ENCODE peak calls at places on chromosomes 16 and 17, in seven cellular contexts. N, Y, D, E, T, K and Q are unnamed samples.

GRCh38 chr17:36949461-36949927 is 740 bp downstream of the AATF start:
- DNase-seq in D (no peak), Y (no peak), K (no peak), N (peak; percentile 15), E (no peak), T (no peak), Q (peak; percentile 50)

GRCh38 chr17:30290077-30290476 is 1.7 kb downstream of the BLMH start:
- DNase-seq in T (no peak), D (no peak), K (no peak), N (no peak), Y (no peak), E (no peak), Q (no peak)

GRCh38 chr17:14297161-14297851 is 3.6 kb upstream of the HS3ST3B1 start:
- DNase-seq in T (peak; percentile 80), D (peak; percentile 83), N (peak; percentile 34), Y (no peak), K (no peak), E (peak; percentile 90), Q (peak; percentile 86)

GRCh38 chr16:30934827-30935557 is 11.6 kb downstream of the FBXL19 start:
- DNase-seq in N (peak; percentile 43), E (peak; percentile 70), D (peak; percentile 88), T (peak; percentile 64), K (peak; percentile 17), Y (no peak), Q (peak; percentile 74)

GRCh38 chr17:50026901-50027638 is 28.8 kb upstream of the ITGA3 start:
- DNase-seq in N (peak; percentile 98), K (peak; percentile 64), E (peak; percentile 81), Y (peak; percentile 77), D (peak; percentile 82), T (peak; percentile 80), Q (peak; percentile 76)

GRCh38 chr16:3155972-3156371 is 21.1 kb downstream of the ZNF213 start:
- DNase-seq in K (no peak), E (no peak), N (no peak), D (no peak), T (no peak), Y (no peak), Q (no peak)

GRCh38 chr16:54324716-54325115 is 38.1 kb upstream of the IRX3 start:
- DNase-seq in Y (no peak), D (no peak), N (no peak), E (no peak), T (no peak), K (no peak), Q (no peak)

GRCh38 chr17:72693956-72694355 is 398.5 kb downstream of the SLC39A11 start:
- DNase-seq in Y (no peak), E (no peak), T (no peak), K (no peak), N (no peak), D (no peak), Q (no peak)

GRCh38 chr16:27355610-27356009 is 41.8 kb downstream of the IL4R start:
- DNase-seq in K (no peak), D (peak; percentile 81), T (no peak), N (peak; percentile 25), Y (peak; percentile 19), E (peak; percentile 61), Q (peak; percentile 47)

GRCh38 chr17:75455896-75456416 is 479 bp upstream of the TMEM94 start:
- DNase-seq in T (no peak), E (no peak), N (no peak), D (no peak), K (no peak), Y (no peak), Q (no peak)

GRCh38 chr17:16287563-16288027 is 65.7 kb downstream of the CENPV start:
- DNase-seq in N (peak; percentile 55), Y (no peak), D (no peak), K (no peak), E (peak; percentile 61), T (peak; percentile 46), Q (no peak)

GRCh38 chr17:51850206-51850605 is 308.3 kb downstream of the CA10 start:
- DNase-seq in E (no peak), N (peak; percentile 50), D (peak; percentile 41), K (no peak), Y (no peak), T (no peak), Q (peak; percentile 45)

DNA sequence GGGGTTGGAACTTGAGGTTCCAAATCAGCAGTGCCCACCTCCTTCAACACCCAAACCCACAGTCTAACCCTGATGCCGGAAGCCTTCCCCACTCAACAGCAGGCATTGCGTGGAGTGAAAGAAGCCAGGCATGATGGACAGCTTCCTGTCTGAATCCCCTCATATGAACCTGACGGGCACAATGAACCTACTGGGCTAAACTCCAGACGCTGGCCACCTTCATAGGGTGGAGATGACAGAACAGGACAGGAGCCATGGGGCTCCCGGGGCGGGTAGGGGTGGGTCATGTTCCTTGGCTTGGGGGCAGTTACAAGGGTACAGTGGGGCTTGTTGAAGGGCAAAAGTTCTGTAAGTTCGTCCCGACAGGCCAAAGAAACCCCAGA is 460 bp upstream of the HSBP1 start:
- DNase-seq in K (no peak), D (no peak), Y (no peak), T (no peak), N (no peak), E (no peak), Q (no peak)
- TF ChIP-seq EZH2 in K (no peak), D (no peak), Y (no peak), T (no peak), N (no peak), E (no peak), Q (no peak)

GRCh38 chr17:34390649-34391048 is 27.6 kb upstream of the CCL1 start:
- DNase-seq in Y (no peak), T (no peak), K (no peak), E (no peak), N (no peak), D (no peak), Q (no peak)
- H2AFZ ChIP-seq in Y (no peak overlapping the region), T (no peak overlapping the region), K (no peak overlapping the region), E (no peak overlapping the region), N (no peak overlapping the region), D (no peak overlapping the region), Q (no peak overlapping the region)

GRCh38 chr17:59888145-59888750 is 4.5 kb downstream of the TUBD1 start:
- DNase-seq in T (no peak), N (no peak), D (no peak), E (no peak), Y (no peak), K (no peak), Q (no peak)
- TF ChIP-seq EZH2phosphoT487 in T (no peak), N (no peak), D (no peak), E (no peak), Y (no peak), K (no peak), Q (no peak)

DNA sequence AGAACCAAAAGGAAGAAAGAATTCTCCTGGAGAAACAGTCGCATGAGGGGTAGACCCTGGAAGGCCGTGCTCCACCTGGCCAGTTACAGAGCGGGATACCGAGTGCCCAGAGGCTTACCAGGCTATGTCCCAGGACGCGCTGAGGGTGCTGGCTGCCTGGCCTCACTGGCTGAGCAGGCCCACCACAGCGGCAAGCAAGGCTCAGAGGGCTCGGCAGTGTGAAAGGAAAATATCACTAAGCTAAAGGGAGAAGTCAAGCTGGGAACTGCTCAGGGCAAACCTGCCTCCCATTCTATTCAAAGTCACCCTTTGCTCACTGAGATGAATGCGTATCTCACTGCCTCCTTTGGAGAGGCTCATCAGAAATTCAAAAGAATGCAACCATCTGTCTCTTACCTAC is 37.5 kb downstream of the CCDC57 start:
- DNase-seq in T (no peak), Y (no peak), E (no peak), N (no peak), D (no peak), K (no peak), Q (no peak)
- TF ChIP-seq EZH2 in T (no peak), Y (no peak), E (no peak), N (no peak), D (no peak), K (no peak), Q (no peak)

GRCh38 chr16:46882940-46883307 is 1.2 kb upstream of the GPT2 start:
- DNase-seq in N (no peak), E (no peak), T (peak; percentile 6), K (no peak), Y (no peak), D (no peak), Q (no peak)
- H2AFZ ChIP-seq in N (no peak overlapping the region), E (peak overlapping the region; percentile 84), T (peak overlapping the region; percentile 56), K (no peak overlapping the region), Y (no peak overlapping the region), D (no peak overlapping the region), Q (no peak overlapping the region)

GRCh38 chr17:83179811-83180210 is 100.4 kb downstream of the METRNL start:
- DNase-seq in D (no peak), E (no peak), N (no peak), T (peak; percentile 1), K (no peak), Y (no peak), Q (no peak)
- TF ChIP-seq EZH2phosphoT487 in D (no peak), E (no peak), N (no peak), T (no peak), K (no peak), Y (no peak), Q (no peak)

GRCh38 chr17:1003972-1004768 is 7.2 kb downstream of the TIMM22 start:
- DNase-seq in E (no peak), T (no peak), N (peak; percentile 13), Y (no peak), K (no peak), D (no peak), Q (no peak)
- TF ChIP-seq EZH2 in E (no peak), T (no peak), N (no peak), Y (no peak), K (no peak), D (no peak), Q (no peak)

DNA sequence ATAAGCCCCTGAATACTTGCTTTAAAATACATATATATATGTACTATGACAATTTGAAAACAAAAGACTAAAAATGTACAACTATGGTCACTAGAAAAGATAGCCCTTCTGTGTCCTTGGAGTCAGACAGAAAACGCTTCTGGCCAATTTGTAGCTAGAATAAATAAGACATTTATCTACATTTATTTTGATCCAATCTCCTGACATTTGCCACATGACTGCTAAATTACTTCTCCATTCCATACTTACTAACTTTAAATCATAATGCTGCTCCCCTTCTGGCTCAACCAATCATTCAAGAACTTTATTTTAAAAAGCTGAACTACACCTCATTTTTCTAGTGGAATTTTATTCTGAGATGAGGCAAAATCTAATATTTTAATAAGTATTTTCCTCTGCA is 65.8 kb downstream of the CYTH1 start:
- DNase-seq in E (no peak), T (no peak), N (no peak), K (no peak), D (no peak), Y (no peak), Q (no peak)
- H2AFZ ChIP-seq in E (peak overlapping the region; percentile 65), T (no peak overlapping the region), N (peak overlapping the region; percentile 84), K (no peak overlapping the region), D (no peak overlapping the region), Y (no peak overlapping the region), Q (no peak overlapping the region)

GRCh38 chr16:72848045-72848410 is 199.9 kb downstream of the ZFHX3 start:
- DNase-seq in K (no peak), D (no peak), N (no peak), Y (no peak), T (no peak), E (no peak), Q (no peak)

GRCh38 chr16:72853575-72853974 is 194.4 kb downstream of the ZFHX3 start:
- DNase-seq in D (no peak), E (no peak), T (no peak), Y (no peak), N (no peak), K (no peak), Q (no peak)

GRCh38 chr16:72848759-72849664 is 198.9 kb downstream of the ZFHX3 start:
- DNase-seq in N (peak; percentile 92), K (no peak), Y (peak; percentile 56), T (peak; percentile 71), E (peak; percentile 92), D (no peak), Q (peak; percentile 26)

GRCh38 chr16:72850021-72850420 is 197.9 kb downstream of the ZFHX3 start:
- DNase-seq in K (no peak), Y (no peak), E (no peak), N (no peak), D (no peak), T (no peak), Q (no peak)

GRCh38 chr16:72850863-72851262 is 197.1 kb downstream of the ZFHX3 start:
- DNase-seq in D (no peak), K (no peak), E (peak; percentile 55), Y (no peak), T (no peak), N (no peak), Q (no peak)
- TF ChIP-seq EZH2phosphoT487 in D (no peak), K (no peak), E (no peak), Y (no peak), T (no peak), N (no peak), Q (no peak)